ENCODE peak calls at places on chromosomes 5 and 9, in nine cellular contexts. One of them, this sample, is unnamed.

GRCh38 chr9:93266521-93267001 is 82.6 kb downstream of the WNK2 start:
- DNase-seq in esophagus squamous epithelium: no peak
- DNase-seq in ovary: no peak
- DNase-seq in AG10803: no peak
- DNase-seq in progenitor cell of endocrine pancreas: no peak
- DNase-seq in brain microvascular endothelial cell: no peak
- DNase-seq in upper lobe of right lung: no peak
- DNase-seq in fibroblast of mammary gland: no peak
- DNase-seq in lung: no peak
- DNase-seq in this sample: no peak

GRCh38 chr5:108945094-108945493 is 197.4 kb downstream of the FER start:
- DNase-seq in progenitor cell of endocrine pancreas: no peak
- DNase-seq in brain microvascular endothelial cell: no peak
- DNase-seq in upper lobe of right lung: no peak
- DNase-seq in AG10803: no peak
- DNase-seq in esophagus squamous epithelium: no peak
- DNase-seq in fibroblast of mammary gland: no peak
- DNase-seq in ovary: no peak
- DNase-seq in lung: no peak
- DNase-seq in this sample: no peak

GRCh38 chr5:27963050-27963783 is 924.8 kb upstream of the CDH9 start:
- DNase-seq in brain microvascular endothelial cell: no peak
- DNase-seq in fibroblast of mammary gland: no peak
- DNase-seq in AG10803: no peak
- DNase-seq in upper lobe of right lung: no peak
- DNase-seq in esophagus squamous epithelium: no peak
- DNase-seq in progenitor cell of endocrine pancreas: no peak
- DNase-seq in ovary: no peak
- DNase-seq in lung: no peak
- DNase-seq in this sample: no peak

GRCh38 chr5:50684721-50685120 is 18.3 kb downstream of the PARP8 start:
- DNase-seq in upper lobe of right lung: no peak
- DNase-seq in progenitor cell of endocrine pancreas: no peak
- DNase-seq in lung: no peak
- DNase-seq in ovary: no peak
- DNase-seq in AG10803: no peak
- DNase-seq in fibroblast of mammary gland: no peak
- DNase-seq in brain microvascular endothelial cell: no peak
- DNase-seq in esophagus squamous epithelium: no peak
- DNase-seq in this sample: no peak

GRCh38 chr5:151065609-151066008 is 15.2 kb downstream of the TNIP1 start:
- DNase-seq in esophagus squamous epithelium: no peak
- DNase-seq in progenitor cell of endocrine pancreas: no peak
- DNase-seq in lung: no peak
- DNase-seq in upper lobe of right lung: no peak
- DNase-seq in ovary: no peak
- DNase-seq in fibroblast of mammary gland: no peak
- DNase-seq in AG10803: no peak
- DNase-seq in brain microvascular endothelial cell: no peak
- DNase-seq in this sample: no peak

GRCh38 chr5:65612298-65612907 is 11.7 kb downstream of the TRIM23 start:
- DNase-seq in brain microvascular endothelial cell: no peak
- DNase-seq in fibroblast of mammary gland: no peak
- DNase-seq in upper lobe of right lung: no peak
- DNase-seq in lung: no peak
- DNase-seq in AG10803: no peak
- DNase-seq in progenitor cell of endocrine pancreas: no peak
- DNase-seq in ovary: no peak
- DNase-seq in esophagus squamous epithelium: no peak
- DNase-seq in this sample: no peak

GRCh38 chr9:114386886-114387677 is 700 bp downstream of the AKNA start:
- DNase-seq in brain microvascular endothelial cell: no peak
- DNase-seq in ovary: peak
- DNase-seq in esophagus squamous epithelium: no peak
- DNase-seq in progenitor cell of endocrine pancreas: no peak
- DNase-seq in fibroblast of mammary gland: no peak
- DNase-seq in lung: no peak
- DNase-seq in upper lobe of right lung: no peak
- DNase-seq in AG10803: no peak
- DNase-seq in this sample: peak

GRCh38 chr5:83925321-83925877 is 204.7 kb upstream of the HAPLN1 start:
- DNase-seq in esophagus squamous epithelium: no peak
- DNase-seq in ovary: no peak
- DNase-seq in upper lobe of right lung: no peak
- DNase-seq in progenitor cell of endocrine pancreas: no peak
- DNase-seq in brain microvascular endothelial cell: peak
- DNase-seq in fibroblast of mammary gland: peak
- DNase-seq in lung: no peak
- DNase-seq in AG10803: peak
- DNase-seq in this sample: peak

GRCh38 chr9:128118971-128119665 is 8.4 kb downstream of the PTGES2 start:
- DNase-seq in upper lobe of right lung: no peak
- DNase-seq in AG10803: no peak
- DNase-seq in lung: no peak
- DNase-seq in ovary: no peak
- DNase-seq in progenitor cell of endocrine pancreas: no peak
- DNase-seq in fibroblast of mammary gland: no peak
- DNase-seq in brain microvascular endothelial cell: no peak
- DNase-seq in esophagus squamous epithelium: no peak
- DNase-seq in this sample: no peak

GRCh38 chr5:59035681-59036080 is 452.8 kb downstream of the RAB3C start:
- DNase-seq in lung: no peak
- DNase-seq in upper lobe of right lung: no peak
- DNase-seq in progenitor cell of endocrine pancreas: no peak
- DNase-seq in fibroblast of mammary gland: no peak
- DNase-seq in AG10803: peak
- DNase-seq in esophagus squamous epithelium: no peak
- DNase-seq in ovary: no peak
- DNase-seq in brain microvascular endothelial cell: no peak
- DNase-seq in this sample: no peak

GRCh38 chr9:137776306-137776995 is 101.1 kb upstream of the CACNA1B start:
- DNase-seq in ovary: no peak
- DNase-seq in AG10803: no peak
- DNase-seq in lung: no peak
- DNase-seq in esophagus squamous epithelium: no peak
- DNase-seq in progenitor cell of endocrine pancreas: no peak
- DNase-seq in upper lobe of right lung: no peak
- DNase-seq in brain microvascular endothelial cell: no peak
- DNase-seq in fibroblast of mammary gland: no peak
- DNase-seq in this sample: no peak

GRCh38 chr5:133460172-133460758 is 152.1 kb downstream of the FSTL4 start:
- DNase-seq in upper lobe of right lung: no peak
- DNase-seq in progenitor cell of endocrine pancreas: no peak
- DNase-seq in fibroblast of mammary gland: peak
- DNase-seq in lung: no peak
- DNase-seq in esophagus squamous epithelium: no peak
- DNase-seq in AG10803: no peak
- DNase-seq in ovary: no peak
- DNase-seq in brain microvascular endothelial cell: no peak
- DNase-seq in this sample: no peak

GRCh38 chr5:56812110-56812509 is 3.2 kb upstream of the MAP3K1 start:
- DNase-seq in upper lobe of right lung: no peak
- DNase-seq in fibroblast of mammary gland: no peak
- DNase-seq in ovary: no peak
- DNase-seq in brain microvascular endothelial cell: no peak
- DNase-seq in lung: no peak
- DNase-seq in AG10803: no peak
- DNase-seq in progenitor cell of endocrine pancreas: no peak
- DNase-seq in esophagus squamous epithelium: no peak
- DNase-seq in this sample: peak

GRCh38 chr5:128412145-128412930 is 125.7 kb downstream of the FBN2 start:
- DNase-seq in brain microvascular endothelial cell: no peak
- DNase-seq in ovary: no peak
- DNase-seq in AG10803: no peak
- DNase-seq in fibroblast of mammary gland: no peak
- DNase-seq in progenitor cell of endocrine pancreas: no peak
- DNase-seq in esophagus squamous epithelium: no peak
- DNase-seq in upper lobe of right lung: no peak
- DNase-seq in lung: no peak
- DNase-seq in this sample: no peak
- TF ChIP-seq CTCF in brain microvascular endothelial cell: peak
- TF ChIP-seq CTCF in ovary: no peak
- TF ChIP-seq CTCF in AG10803: no peak
- TF ChIP-seq CTCF in fibroblast of mammary gland: peak
- TF ChIP-seq CTCF in progenitor cell of endocrine pancreas: no peak
- TF ChIP-seq CTCF in esophagus squamous epithelium: no peak
- TF ChIP-seq CTCF in upper lobe of right lung: no peak
- TF ChIP-seq CTCF in lung: no peak
- TF ChIP-seq CTCF in this sample: no peak

GRCh38 chr5:139273572-139274264 is 19.8 kb upstream of the MATR3 start:
- DNase-seq in brain microvascular endothelial cell: peak
- DNase-seq in fibroblast of mammary gland: peak
- DNase-seq in ovary: peak
- DNase-seq in progenitor cell of endocrine pancreas: peak
- DNase-seq in AG10803: peak
- DNase-seq in upper lobe of right lung: peak
- DNase-seq in lung: peak
- DNase-seq in esophagus squamous epithelium: peak
- DNase-seq in this sample: peak

GRCh38 chr5:139272471-139273321 is 20.8 kb upstream of the MATR3 start:
- DNase-seq in progenitor cell of endocrine pancreas: no peak
- DNase-seq in ovary: no peak
- DNase-seq in esophagus squamous epithelium: no peak
- DNase-seq in AG10803: peak
- DNase-seq in upper lobe of right lung: no peak
- DNase-seq in fibroblast of mammary gland: peak
- DNase-seq in lung: no peak
- DNase-seq in brain microvascular endothelial cell: peak
- DNase-seq in this sample: peak

GRCh38 chr5:139275536-139276297 is 17.8 kb upstream of the MATR3 start:
- DNase-seq in brain microvascular endothelial cell: no peak
- DNase-seq in AG10803: no peak
- DNase-seq in esophagus squamous epithelium: no peak
- DNase-seq in upper lobe of right lung: no peak
- DNase-seq in lung: no peak
- DNase-seq in ovary: no peak
- DNase-seq in fibroblast of mammary gland: no peak
- DNase-seq in progenitor cell of endocrine pancreas: no peak
- DNase-seq in this sample: no peak

GRCh38 chr5:139271201-139272027 is 22.1 kb upstream of the MATR3 start:
- DNase-seq in AG10803: peak
- DNase-seq in esophagus squamous epithelium: no peak
- DNase-seq in upper lobe of right lung: no peak
- DNase-seq in lung: no peak
- DNase-seq in brain microvascular endothelial cell: peak
- DNase-seq in fibroblast of mammary gland: peak
- DNase-seq in ovary: no peak
- DNase-seq in progenitor cell of endocrine pancreas: no peak
- DNase-seq in this sample: peak

GRCh38 chr5:139273322-139273571 is 20.3 kb upstream of the MATR3 start:
- DNase-seq in ovary: no peak
- DNase-seq in lung: no peak
- DNase-seq in esophagus squamous epithelium: no peak
- DNase-seq in brain microvascular endothelial cell: no peak
- DNase-seq in upper lobe of right lung: no peak
- DNase-seq in fibroblast of mammary gland: no peak
- DNase-seq in progenitor cell of endocrine pancreas: no peak
- DNase-seq in AG10803: no peak
- DNase-seq in this sample: no peak
- TF ChIP-seq CTCF in ovary: no peak
- TF ChIP-seq CTCF in lung: no peak
- TF ChIP-seq CTCF in esophagus squamous epithelium: no peak
- TF ChIP-seq CTCF in brain microvascular endothelial cell: no peak
- TF ChIP-seq CTCF in upper lobe of right lung: no peak
- TF ChIP-seq CTCF in fibroblast of mammary gland: no peak
- TF ChIP-seq CTCF in progenitor cell of endocrine pancreas: no peak
- TF ChIP-seq CTCF in AG10803: no peak
- TF ChIP-seq CTCF in this sample: no peak

DNA sequence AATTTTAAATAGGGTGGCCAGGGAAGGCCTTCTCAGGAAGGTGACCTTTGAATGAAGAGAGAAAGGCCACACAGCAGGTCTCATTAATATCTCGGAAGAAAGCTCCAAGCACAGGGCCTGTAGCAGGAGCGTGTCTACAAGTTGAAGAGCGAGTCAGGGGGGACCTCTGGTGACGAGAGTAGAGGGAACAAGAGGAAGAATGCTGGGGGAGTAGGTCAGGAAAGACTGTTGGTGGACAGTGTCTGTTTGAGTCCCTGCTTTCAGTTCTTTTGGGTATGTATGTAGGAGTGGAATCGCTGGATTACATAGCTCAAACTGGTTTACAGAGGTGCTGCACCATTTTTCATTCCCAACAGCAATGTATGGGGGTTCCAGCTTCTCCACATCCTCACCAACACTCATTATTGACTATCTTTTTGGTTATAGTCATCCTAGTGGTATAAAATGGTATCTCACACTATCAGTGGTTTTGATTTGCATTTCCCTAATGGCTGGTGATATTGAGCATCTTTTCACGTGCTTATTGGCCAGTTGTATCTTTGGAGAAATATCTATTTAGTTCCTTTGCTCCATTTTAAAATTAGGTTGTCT is 55.8 kb downstream of the NUP214 start:
- DNase-seq in progenitor cell of endocrine pancreas: no peak
- DNase-seq in upper lobe of right lung: no peak
- DNase-seq in lung: no peak
- DNase-seq in brain microvascular endothelial cell: no peak
- DNase-seq in ovary: no peak
- DNase-seq in AG10803: no peak
- DNase-seq in esophagus squamous epithelium: no peak
- DNase-seq in fibroblast of mammary gland: no peak
- DNase-seq in this sample: no peak
- TF ChIP-seq CTCF in progenitor cell of endocrine pancreas: peak
- TF ChIP-seq CTCF in upper lobe of right lung: peak
- TF ChIP-seq CTCF in lung: no peak
- TF ChIP-seq CTCF in brain microvascular endothelial cell: peak
- TF ChIP-seq CTCF in ovary: no peak
- TF ChIP-seq CTCF in AG10803: peak
- TF ChIP-seq CTCF in esophagus squamous epithelium: no peak
- TF ChIP-seq CTCF in fibroblast of mammary gland: peak
- TF ChIP-seq CTCF in this sample: peak

GRCh38 chr5:142925795-142926194 is 155.6 kb downstream of the ARHGAP26 start:
- DNase-seq in brain microvascular endothelial cell: peak
- DNase-seq in lung: no peak
- DNase-seq in ovary: no peak
- DNase-seq in progenitor cell of endocrine pancreas: no peak
- DNase-seq in fibroblast of mammary gland: peak
- DNase-seq in upper lobe of right lung: no peak
- DNase-seq in AG10803: peak
- DNase-seq in esophagus squamous epithelium: no peak
- DNase-seq in this sample: peak

GRCh38 chr5:142926549-142926948 is 156.4 kb downstream of the ARHGAP26 start:
- DNase-seq in upper lobe of right lung: no peak
- DNase-seq in ovary: no peak
- DNase-seq in fibroblast of mammary gland: no peak
- DNase-seq in brain microvascular endothelial cell: no peak
- DNase-seq in AG10803: no peak
- DNase-seq in progenitor cell of endocrine pancreas: no peak
- DNase-seq in lung: no peak
- DNase-seq in esophagus squamous epithelium: no peak
- DNase-seq in this sample: no peak

GRCh38 chr5:142931896-142932686 is 161.9 kb downstream of the ARHGAP26 start:
- DNase-seq in ovary: no peak
- DNase-seq in fibroblast of mammary gland: no peak
- DNase-seq in upper lobe of right lung: no peak
- DNase-seq in lung: no peak
- DNase-seq in AG10803: no peak
- DNase-seq in brain microvascular endothelial cell: no peak
- DNase-seq in esophagus squamous epithelium: no peak
- DNase-seq in progenitor cell of endocrine pancreas: no peak
- DNase-seq in this sample: no peak

GRCh38 chr5:142930395-142930794 is 160.2 kb downstream of the ARHGAP26 start:
- DNase-seq in fibroblast of mammary gland: no peak
- DNase-seq in progenitor cell of endocrine pancreas: no peak
- DNase-seq in upper lobe of right lung: no peak
- DNase-seq in AG10803: no peak
- DNase-seq in ovary: no peak
- DNase-seq in brain microvascular endothelial cell: no peak
- DNase-seq in lung: no peak
- DNase-seq in esophagus squamous epithelium: no peak
- DNase-seq in this sample: no peak

GRCh38 chr5:142929602-142930001 is 159.4 kb downstream of the ARHGAP26 start:
- DNase-seq in AG10803: no peak
- DNase-seq in fibroblast of mammary gland: peak
- DNase-seq in brain microvascular endothelial cell: peak
- DNase-seq in lung: no peak
- DNase-seq in esophagus squamous epithelium: no peak
- DNase-seq in upper lobe of right lung: no peak
- DNase-seq in ovary: no peak
- DNase-seq in progenitor cell of endocrine pancreas: no peak
- DNase-seq in this sample: no peak
- TF ChIP-seq CTCF in AG10803: no peak
- TF ChIP-seq CTCF in fibroblast of mammary gland: no peak
- TF ChIP-seq CTCF in brain microvascular endothelial cell: no peak
- TF ChIP-seq CTCF in lung: no peak
- TF ChIP-seq CTCF in esophagus squamous epithelium: no peak
- TF ChIP-seq CTCF in upper lobe of right lung: no peak
- TF ChIP-seq CTCF in ovary: no peak
- TF ChIP-seq CTCF in progenitor cell of endocrine pancreas: no peak
- TF ChIP-seq CTCF in this sample: no peak

This sample was measured in HFFc6.